ENCODE peak calls at places on chromosome 17, in six cellular contexts. L, X, U, D, M and Y are unnamed samples.

GRCh38 chr17:336110-337021 is 16.2 kb downstream of the RPH3AL start:
- DNase-seq in M (no peak), X (no peak), L (no peak), D (no peak), U (peak; percentile 17), Y (peak; percentile 70)

GRCh38 chr17:7576432-7576937 is 3.0 kb upstream of the CD68 start:
- DNase-seq in D (no peak), U (no peak), L (no peak), X (no peak), M (no peak), Y (peak; percentile 51)

GRCh38 chr17:2755941-2756724 is 6.7 kb upstream of the CCDC92B start:
- DNase-seq in L (no peak), X (no peak), D (no peak), U (no peak), M (no peak), Y (peak; percentile 95)

GRCh38 chr17:44941712-44942331 is 5.8 kb downstream of the KIF18B start:
- DNase-seq in D (peak; percentile 47), L (no peak), U (no peak), M (no peak), X (no peak), Y (peak; percentile 56)

GRCh38 chr17:65177901-65178300 is 40.7 kb downstream of the RGS9 start:
- DNase-seq in L (no peak), U (no peak), D (peak; percentile 38), M (no peak), X (no peak), Y (no peak)

GRCh38 chr17:68595496-68595895 is 5.7 kb downstream of the FAM20A start:
- DNase-seq in D (no peak), X (no peak), M (no peak), L (no peak), U (no peak), Y (no peak)

GRCh38 chr17:38601539-38602351 is 4.0 kb downstream of the SRCIN1 start:
- DNase-seq in M (no peak), U (no peak), L (no peak), D (no peak), X (no peak), Y (peak; percentile 89)

GRCh38 chr17:58120195-58120822 is 27.9 kb upstream of the OR4D1 start:
- DNase-seq in U (no peak), L (no peak), X (peak; percentile 19), M (peak; percentile 4), D (peak; percentile 34), Y (peak; percentile 92)

GRCh38 chr17:50832267-50833227 is 2.8 kb upstream of the WFIKKN2 start:
- DNase-seq in L (no peak), U (no peak), D (no peak), M (no peak), X (no peak), Y (peak; percentile 51)

GRCh38 chr17:17555151-17555550 is 36.4 kb downstream of the PEMT start:
- DNase-seq in D (no peak), X (no peak), M (no peak), L (no peak), U (no peak), Y (no peak)

GRCh38 chr17:511001-511690 is 158.5 kb upstream of the RPH3AL start:
- DNase-seq in X (no peak), D (no peak), U (no peak), L (no peak), M (peak; percentile 56), Y (no peak)